ENCODE peak calls at places on chromosomes 7 and 10, in nine cellular contexts. Q, B, W, Y, V, N, R, T and J are unnamed samples.

GRCh38 chr10:73044378-73045285 is 52.0 kb downstream of the P4HA1 start:
- DNase-seq in Q (no peak), B (no peak), W (no peak), Y (peak; percentile 32), V (peak; percentile 90), N (no peak), R (no peak), T (peak; percentile 70), J (no peak)

GRCh38 chr7:140609646-140610045 is 31.0 kb downstream of the DENND2A start:
- DNase-seq in Q (no peak), B (no peak), W (no peak), Y (no peak), V (no peak), N (no peak), R (no peak), T (no peak), J (no peak)

GRCh38 chr7:54542920-54543539 is 855 bp downstream of the VSTM2A start:
- DNase-seq in Q (no peak), B (peak; percentile 44), W (peak; percentile 30), Y (peak; percentile 1), V (peak; percentile 13), N (peak; percentile 77), R (no peak), T (peak; percentile 71), J (no peak)

GRCh38 chr10:20503186-20503585 is 393.9 kb downstream of the NEBL start:
- DNase-seq in Q (no peak), B (no peak), W (no peak), Y (no peak), V (no peak), N (no peak), R (no peak), T (no peak), J (no peak)

GRCh38 chr7:148084138-148084537 is 506.4 kb upstream of the C7orf33 start:
- DNase-seq in Q (peak; percentile 63), B (peak; percentile 63), W (peak; percentile 32), Y (no peak), V (peak; percentile 65), N (peak; percentile 89), R (peak; percentile 62), T (peak; percentile 66), J (no peak)

GRCh38 chr10:3907514-3907913 is 122.5 kb upstream of the KLF6 start:
- DNase-seq in Q (no peak), B (no peak), W (no peak), Y (no peak), V (peak; percentile 32), N (no peak), R (no peak), T (no peak), J (no peak)

GRCh38 chr10:66837990-66838389 is 87.8 kb upstream of the LRRTM3 start:
- DNase-seq in Q (no peak), B (no peak), W (no peak), Y (peak; percentile 24), V (peak; percentile 26), N (no peak), R (no peak), T (no peak), J (no peak)

GRCh38 chr10:49552277-49552676 is 13.4 kb upstream of the ERCC6 start:
- DNase-seq in Q (no peak), B (no peak), W (no peak), Y (no peak), V (peak; percentile 88), N (no peak), R (no peak), T (no peak), J (no peak)

GRCh38 chr7:115561341-115562110 is 469.0 kb downstream of the TFEC start:
- DNase-seq in Q (no peak), B (no peak), W (no peak), Y (peak; percentile 10), V (peak; percentile 94), N (no peak), R (no peak), T (no peak), J (no peak)
- TF ChIP-seq CTCF in Q (no peak), B (no peak), W (no peak), Y (peak; percentile 12), V (no peak), N (peak; percentile 33), R (no peak), T (peak; percentile 5), J (no peak)

GRCh38 chr10:96719850-96720421 is 378 bp downstream of the PIK3AP1 start:
- DNase-seq in Q (peak; percentile 88), B (peak; percentile 63), W (peak; percentile 50), Y (no peak), V (no peak), N (peak; percentile 94), R (peak; percentile 25), T (peak; percentile 89), J (no peak)

GRCh38 chr10:96721207-96721572 is 876 bp upstream of the PIK3AP1 start:
- DNase-seq in Q (no peak), B (no peak), W (no peak), Y (no peak), V (no peak), N (peak; percentile 70), R (no peak), T (peak; percentile 52), J (no peak)

GRCh38 chr10:96718304-96718990 is 1.9 kb downstream of the PIK3AP1 start:
- DNase-seq in Q (no peak), B (no peak), W (no peak), Y (no peak), V (no peak), N (no peak), R (no peak), T (no peak), J (no peak)

GRCh38 chr10:96720422-96721206 is at the start of gene PIK3AP1:
- DNase-seq in Q (peak; percentile 81), B (peak; percentile 68), W (peak; percentile 44), Y (no peak), V (no peak), N (peak; percentile 84), R (peak; percentile 53), T (peak; percentile 75), J (peak; percentile 19)

DNA sequence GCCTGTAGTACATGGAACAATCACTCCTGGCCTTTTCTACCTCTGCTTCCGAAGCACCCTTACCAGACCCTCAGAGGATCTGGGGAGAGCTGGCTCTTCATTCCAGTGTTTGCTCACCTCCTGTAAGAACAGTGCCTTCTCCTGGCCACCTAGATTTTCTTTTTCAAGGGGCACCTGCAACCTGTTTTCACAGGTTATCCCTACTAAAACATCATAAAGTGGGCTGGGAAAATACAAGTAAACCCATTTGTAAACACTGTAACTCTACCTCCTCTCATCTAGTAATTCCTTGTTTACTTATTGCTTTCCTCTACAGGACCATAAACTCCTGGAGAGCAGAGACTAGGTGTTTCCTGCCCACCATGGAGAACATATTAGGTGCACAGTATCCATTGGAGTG is 1.1 kb downstream of the PIK3AP1 start:
- DNase-seq in Q (no peak), B (no peak), W (no peak), Y (no peak), V (no peak), N (no peak), R (no peak), T (no peak), J (no peak)
- TF ChIP-seq CTCF in Q (peak; percentile 13), B (no peak), W (no peak), Y (no peak), V (no peak), N (no peak), R (no peak), T (no peak), J (no peak)

DNA sequence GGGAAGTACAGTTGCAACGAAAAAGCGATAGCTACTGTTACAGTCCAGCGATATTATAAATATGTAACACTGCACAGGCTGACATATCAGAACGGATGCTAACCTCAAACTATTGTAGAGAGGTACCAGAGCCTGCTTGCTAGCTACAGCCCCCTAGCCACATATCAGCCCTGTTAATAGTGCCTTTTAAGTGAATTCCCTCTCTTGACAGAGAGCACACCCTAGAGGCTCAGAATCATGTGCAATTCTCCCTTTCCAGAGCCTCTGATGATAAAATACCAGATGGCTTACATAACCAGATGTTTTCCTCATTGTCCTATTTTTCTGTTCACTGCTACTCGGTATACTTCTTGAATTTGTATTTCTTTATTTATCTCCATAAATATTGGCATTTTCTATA is 960.7 kb upstream of the CELF2 start:
- DNase-seq in Q (no peak), B (no peak), W (no peak), Y (no peak), V (peak; percentile 64), N (no peak), R (no peak), T (peak; percentile 37), J (no peak)
- TF ChIP-seq CTCF in Q (no peak), B (no peak), W (no peak), Y (no peak), V (peak; percentile 30), N (peak; percentile 64), R (no peak), T (peak; percentile 56), J (no peak)

DNA sequence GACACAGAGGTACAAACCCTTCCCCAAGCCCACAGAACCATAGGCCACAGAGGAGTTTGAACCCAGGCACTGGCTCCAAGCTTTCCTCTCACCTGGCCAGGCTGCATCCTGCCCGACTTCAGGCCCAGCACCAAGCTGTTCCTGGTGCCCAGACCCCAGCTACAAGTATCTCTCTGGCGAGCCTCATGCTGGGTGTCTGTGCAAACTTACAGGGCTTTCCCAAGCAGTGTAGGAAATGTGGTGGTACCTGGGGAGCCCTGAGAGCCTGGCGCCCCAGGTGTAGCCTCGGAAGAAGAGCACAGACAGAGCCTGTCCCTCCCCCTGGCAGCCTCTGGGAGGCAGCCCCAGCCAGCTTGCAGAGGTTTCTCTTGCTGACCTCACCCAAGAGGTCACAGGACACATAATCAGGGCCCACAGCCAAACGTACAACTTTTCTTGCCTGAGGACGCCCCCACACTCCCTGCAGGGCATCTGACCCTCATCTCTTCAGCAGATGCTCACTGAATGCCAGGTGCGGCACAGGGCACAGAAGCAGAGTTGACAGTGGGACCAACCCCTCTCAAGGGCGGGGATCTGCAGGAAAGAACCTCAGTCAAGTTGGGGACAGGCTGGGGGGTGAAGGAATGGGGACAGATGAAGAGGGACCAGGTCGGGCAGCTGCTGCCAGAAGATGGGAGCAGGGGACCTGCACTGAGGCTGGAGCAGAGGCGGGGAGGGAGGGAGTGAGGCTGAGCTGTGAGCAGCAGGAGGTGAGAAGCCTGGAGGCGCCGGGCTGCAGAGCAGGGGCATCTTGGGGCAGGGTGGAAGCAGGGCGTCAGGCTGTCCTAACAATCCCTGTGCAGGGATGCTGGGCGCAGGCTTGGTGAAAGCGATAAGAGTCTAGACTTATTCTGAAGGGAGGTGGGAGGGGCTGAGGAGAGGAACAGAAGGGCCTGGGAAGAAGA is 16.3 kb upstream of the MYL7 start:
- DNase-seq in Q (no peak), B (no peak), W (no peak), Y (no peak), V (no peak), N (peak; percentile 57), R (no peak), T (peak; percentile 19), J (no peak)
- TF ChIP-seq CTCF in Q (no peak), B (no peak), W (no peak), Y (no peak), V (no peak), N (no peak), R (no peak), T (peak; percentile 31), J (no peak)

GRCh38 chr10:48523212-48523819 is 81.6 kb downstream of the ARHGAP22 start:
- DNase-seq in Q (no peak), B (peak; percentile 50), W (no peak), Y (peak; percentile 60), V (peak; percentile 96), N (peak; percentile 89), R (peak; percentile 70), T (peak; percentile 74), J (no peak)
- TF ChIP-seq CTCF in Q (no peak), B (no peak), W (no peak), Y (no peak), V (no peak), N (no peak), R (no peak), T (no peak), J (no peak)